ENCODE peak calls at places on chromosome 16, in five cellular contexts. D, Y, L, O and M are unnamed samples.

GRCh38 chr16:58499615-58500328 is at the start of gene NDRG4:
- DNase-seq in D (no peak), Y (peak), L (peak), O (peak), M (peak)

GRCh38 chr16:48075398-48075797 is 80.4 kb downstream of the ABCC12 start:
- DNase-seq in L (no peak), O (no peak), Y (no peak), D (no peak), M (no peak)

GRCh38 chr16:90022209-90023077 is 3.2 kb upstream of the DBNDD1 start:
- DNase-seq in O (peak), Y (peak), L (peak), D (peak), M (no peak)

GRCh38 chr16:17313085-17313611 is 157.6 kb downstream of the XYLT1 start:
- DNase-seq in O (peak), Y (peak), D (no peak), L (no peak), M (no peak)

GRCh38 chr16:81513204-81514040 is 68.8 kb downstream of the CMIP start:
- DNase-seq in L (no peak), O (no peak), D (no peak), Y (no peak), M (no peak)

GRCh38 chr16:20901441-20902112 is 1.0 kb downstream of the LYRM1 start:
- DNase-seq in D (no peak), O (peak), L (peak), Y (peak), M (peak)

GRCh38 chr16:57993897-57994296 is 6.6 kb downstream of the ZNF319 start:
- DNase-seq in L (no peak), O (no peak), Y (no peak), D (no peak), M (no peak)

GRCh38 chr16:75599452-75600277 is 23.4 kb downstream of the ADAT1 start:
- DNase-seq in O (no peak), D (no peak), L (no peak), Y (no peak), M (no peak)

GRCh38 chr16:85168732-85169256 is 56.5 kb upstream of the CIBAR2 start:
- DNase-seq in O (peak), L (no peak), Y (no peak), D (no peak), M (no peak)

GRCh38 chr16:76535-77272 is 1.3 kb upstream of the MPG start:
- DNase-seq in Y (peak), D (no peak), L (no peak), O (no peak), M (peak)

GRCh38 chr16:46928811-46929210 is 44.6 kb downstream of the GPT2 start:
- DNase-seq in D (no peak), O (no peak), L (no peak), Y (no peak), M (no peak)

GRCh38 chr16:66127459-66128362 is 238.8 kb upstream of the CDH5 start:
- DNase-seq in L (no peak), D (no peak), Y (peak), O (peak), M (no peak)

GRCh38 chr16:643050-643368 is 1.4 kb downstream of the MCRIP2 start:
- DNase-seq in D (no peak), O (no peak), L (no peak), Y (no peak), M (no peak)

GRCh38 chr16:88315543-88316105 is 67.1 kb upstream of the ZNF469 start:
- DNase-seq in L (no peak), O (peak), D (no peak), Y (peak), M (no peak)

GRCh38 chr16:85902366-85903155 is 3.6 kb downstream of the IRF8 start:
- DNase-seq in O (no peak), L (no peak), D (peak), Y (no peak), M (peak)